ENCODE peak calls at places on chromosomes 5 and 9, in nine cellular contexts. H, U, L, D, C, O, Q, K and S are unnamed samples.

GRCh38 chr5:109653840-109654239 is 35.9 kb upstream of the MAN2A1 start:
- DNase-seq in H (no peak), Q (no peak), L (no peak), D (no peak), U (no peak), K (no peak), C (no peak), O (no peak), S (no peak)

GRCh38 chr9:16058131-16058549 is 505.3 kb downstream of the CCDC171 start:
- DNase-seq in D (peak; percentile 80), Q (no peak), H (peak; percentile 1), U (no peak), L (no peak), C (no peak), K (no peak), O (no peak), S (peak; percentile 46)

GRCh38 chr5:173853370-173854131 is 34.6 kb upstream of the CPEB4 start:
- DNase-seq in D (no peak), U (no peak), H (peak; percentile 15), Q (no peak), L (no peak), C (no peak), K (no peak), O (no peak), S (no peak)

GRCh38 chr5:158023266-158023665 is 164.3 kb upstream of the CLINT1 start:
- DNase-seq in Q (no peak), O (no peak), U (no peak), L (no peak), K (no peak), D (no peak), C (no peak), H (no peak), S (no peak)

GRCh38 chr5:133665571-133665970 is 53.2 kb upstream of the FSTL4 start:
- DNase-seq in O (no peak), C (no peak), L (no peak), U (no peak), H (no peak), D (no peak), K (no peak), Q (no peak), S (no peak)

GRCh38 chr5:28468121-28468520 is 1429.7 kb upstream of the CDH9 start:
- DNase-seq in K (no peak), L (no peak), Q (no peak), H (no peak), O (no peak), C (no peak), D (no peak), U (no peak), S (no peak)

GRCh38 chr5:150457112-150457511 is 7.6 kb upstream of the RPS14 start:
- DNase-seq in U (no peak), K (no peak), Q (no peak), H (no peak), O (no peak), D (peak; percentile 64), L (no peak), C (no peak), S (no peak)

GRCh38 chr9:3578786-3579185 is 53.0 kb upstream of the RFX3 start:
- DNase-seq in H (no peak), D (peak; percentile 69), K (no peak), C (no peak), O (no peak), L (no peak), U (no peak), Q (no peak), S (no peak)

GRCh38 chr5:132098151-132098594 is 24.6 kb downstream of the CSF2 start:
- DNase-seq in L (no peak), U (no peak), C (no peak), D (peak; percentile 80), O (no peak), K (no peak), Q (no peak), H (peak; percentile 50), S (no peak)

GRCh38 chr9:107513464-107514092 is 24.0 kb upstream of the KLF4 start:
- DNase-seq in O (no peak), C (no peak), H (no peak), U (no peak), D (no peak), L (no peak), K (no peak), Q (no peak), S (no peak)

GRCh38 chr5:93607367-93608258 is 24.6 kb downstream of the NR2F1 start:
- DNase-seq in C (no peak), Q (no peak), U (peak; percentile 65), H (peak; percentile 29), D (peak; percentile 61), L (no peak), O (no peak), K (no peak), S (peak; percentile 41)

GRCh38 chr5:84191296-84191695 is 193.4 kb downstream of the EDIL3 start:
- DNase-seq in K (no peak), C (no peak), L (no peak), H (no peak), O (no peak), U (no peak), D (no peak), Q (no peak), S (no peak)

GRCh38 chr9:72986522-72987116 is 33.8 kb upstream of the ALDH1A1 start:
- DNase-seq in H (no peak), L (no peak), U (no peak), D (no peak), O (no peak), C (no peak), Q (no peak), K (no peak), S (no peak)

GRCh38 chr9:37301369-37302172 is 120.9 kb upstream of the GRHPR start:
- DNase-seq in O (no peak), C (no peak), L (no peak), D (no peak), K (no peak), H (peak; percentile 34), U (no peak), Q (no peak), S (no peak)

GRCh38 chr9:123119566-123119965 is 86.1 kb downstream of the GPR21 start:
- DNase-seq in D (no peak), U (no peak), C (no peak), H (no peak), Q (no peak), O (no peak), K (no peak), L (no peak), S (no peak)

GRCh38 chr5:67211926-67212325 is 15.3 kb upstream of the CD180 start:
- DNase-seq in H (no peak), Q (no peak), L (no peak), D (peak; percentile 92), O (no peak), C (no peak), U (no peak), K (no peak), S (peak; percentile 7)

GRCh38 chr5:858726-859125 is 7.9 kb upstream of the ZDHHC11 start:
- DNase-seq in O (no peak), K (no peak), Q (no peak), D (no peak), L (no peak), H (no peak), U (no peak), C (no peak), S (no peak)

GRCh38 chr5:80368666-80369270 is 39.1 kb upstream of the ZFYVE16 start:
- DNase-seq in D (no peak), Q (no peak), K (no peak), H (no peak), L (no peak), O (no peak), C (no peak), U (no peak), S (no peak)

GRCh38 chr5:170437621-170438375 is 48.6 kb upstream of the KCNMB1 start:
- DNase-seq in D (no peak), K (no peak), L (no peak), C (no peak), H (no peak), U (no peak), Q (no peak), O (no peak), S (no peak)

GRCh38 chr9:32251539-32251938 is 132.9 kb upstream of the ACO1 start:
- DNase-seq in U (peak; percentile 81), L (no peak), H (peak; percentile 1), O (no peak), C (no peak), D (peak; percentile 47), K (no peak), Q (no peak), S (peak; percentile 48)

GRCh38 chr5:179147991-179148702 is 88.0 kb downstream of the ZNF354C start:
- DNase-seq in D (no peak), L (no peak), Q (no peak), U (no peak), C (no peak), K (no peak), H (no peak), O (no peak), S (no peak)

GRCh38 chr5:32618962-32619361 is 33.6 kb downstream of the SUB1 start:
- DNase-seq in C (no peak), L (no peak), O (no peak), H (no peak), Q (no peak), K (no peak), D (no peak), U (no peak), S (no peak)

GRCh38 chr5:134555223-134555790 is 29.8 kb downstream of the JADE2 start:
- DNase-seq in L (no peak), H (peak; percentile 30), O (no peak), C (no peak), K (no peak), Q (no peak), D (no peak), U (no peak), S (no peak)

GRCh38 chr9:99722852-99723251 is 98.8 kb upstream of the NR4A3 start:
- DNase-seq in D (no peak), L (no peak), C (no peak), Q (no peak), H (no peak), K (no peak), U (no peak), O (no peak), S (no peak)

GRCh38 chr5:2732850-2733249 is 18.6 kb downstream of the IRX2 start:
- DNase-seq in D (no peak), L (no peak), O (no peak), Q (no peak), H (no peak), U (no peak), C (no peak), K (no peak), S (no peak)

GRCh38 chr5:177997319-177997670 is 1.3 kb upstream of the PROP1 start:
- DNase-seq in H (no peak), K (no peak), Q (no peak), O (no peak), D (no peak), L (no peak), C (no peak), U (no peak), S (no peak)

GRCh38 chr5:149737355-149737754 is 7.2 kb downstream of the PPARGC1B start:
- DNase-seq in U (no peak), L (no peak), H (no peak), Q (no peak), C (no peak), K (no peak), D (no peak), O (no peak), S (no peak)

GRCh38 chr5:5318426-5319205 is 103.9 kb upstream of the ICE1 start:
- DNase-seq in Q (no peak), C (no peak), K (no peak), L (no peak), H (no peak), U (no peak), D (no peak), O (no peak), S (no peak)

GRCh38 chr5:57298985-57299491 is 125.2 kb downstream of the GPBP1 start:
- DNase-seq in D (peak; percentile 83), O (peak; percentile 30), K (no peak), Q (no peak), L (peak; percentile 8), H (peak; percentile 74), U (peak; percentile 92), C (peak; percentile 20), S (peak; percentile 83)

GRCh38 chr5:176625512-176625911 is 4.8 kb downstream of the SNCB start:
- DNase-seq in O (no peak), L (no peak), K (no peak), C (no peak), D (no peak), Q (no peak), H (no peak), U (no peak), S (no peak)

GRCh38 chr5:56078271-56078670 is 83.5 kb upstream of the IL6ST start:
- DNase-seq in C (no peak), H (no peak), O (no peak), D (no peak), L (no peak), Q (no peak), K (no peak), U (no peak), S (no peak)